ENCODE peak calls at places on chromosomes 5 and 9, in ten cellular contexts. Y is AG04450; K is lower lobe of right lung; I is aorta; M is fibroblast of lung; G is SJSA1; O is CD8-positive, alpha-beta memory T cell; B is thyroid gland; U is breast epithelium; X is effector memory CD4-positive, alpha-beta T cell. L is an unnamed sample.
A peak's percentile ranks its signal among the peaks of the same experiment; 100 is the strongest.

GRCh38 chr5:155091063-155091648 is 77.6 kb downstream of the KIF4B start:
- DNase-seq in Y (no peak), K (no peak), I (no peak), M (peak; percentile 54), G (no peak), O (no peak), B (no peak), U (no peak), X (no peak), L (no peak)

GRCh38 chr5:179139936-179140235 is 79.7 kb downstream of the ZNF354C start:
- DNase-seq in Y (no peak), K (peak; percentile 32), I (peak; percentile 37), M (no peak), G (no peak), O (no peak), B (no peak), U (no peak), X (no peak), L (no peak)

GRCh38 chr5:73126381-73126780 is 6.0 kb downstream of the TMEM171 start:
- DNase-seq in Y (no peak), K (no peak), I (no peak), M (no peak), G (no peak), O (no peak), B (no peak), U (no peak), X (no peak), L (no peak)

GRCh38 chr5:141691867-141692532 is 10.0 kb upstream of the ARAP3 start:
- DNase-seq in Y (peak; percentile 38), K (peak; percentile 90), I (peak; percentile 89), M (peak; percentile 53), G (peak; percentile 89), O (peak; percentile 84), B (peak; percentile 83), U (peak; percentile 71), X (peak; percentile 79), L (peak; percentile 78)

GRCh38 chr5:16178745-16179372 is 732 bp downstream of the MARCHF11 start:
- DNase-seq in Y (no peak), K (peak; percentile 63), I (peak; percentile 61), M (peak; percentile 70), G (peak; percentile 19), O (no peak), B (peak; percentile 63), U (peak; percentile 24), X (no peak), L (peak; percentile 14)

GRCh38 chr5:135072357-135073247 is 38.6 kb upstream of the PITX1 start:
- DNase-seq in Y (no peak), K (no peak), I (no peak), M (no peak), G (no peak), O (no peak), B (no peak), U (no peak), X (no peak), L (no peak)

GRCh38 chr5:87339986-87340385 is 72.3 kb downstream of the RASA1 start:
- DNase-seq in Y (no peak), K (no peak), I (no peak), M (no peak), G (no peak), O (no peak), B (no peak), U (no peak), X (no peak), L (no peak)

GRCh38 chr9:2418619-2419018 is 203.0 kb upstream of the VLDLR start:
- DNase-seq in Y (no peak), K (no peak), I (no peak), M (peak; percentile 86), G (no peak), O (no peak), B (no peak), U (no peak), X (no peak), L (no peak)

GRCh38 chr9:128420651-128421473 is at the start of gene CERCAM:
- DNase-seq in Y (no peak), K (peak; percentile 59), I (peak; percentile 75), M (peak; percentile 41), G (peak; percentile 68), O (peak; percentile 53), B (peak; percentile 64), U (peak; percentile 29), X (peak; percentile 16), L (peak; percentile 61)

GRCh38 chr9:128421474-128422010 is 885 bp downstream of the CERCAM start:
- DNase-seq in Y (no peak), K (no peak), I (peak; percentile 67), M (peak; percentile 61), G (peak; percentile 25), O (no peak), B (no peak), U (no peak), X (no peak), L (no peak)

GRCh38 chr9:128416432-128417019 is 4.1 kb upstream of the CERCAM start:
- DNase-seq in Y (no peak), K (no peak), I (no peak), M (no peak), G (no peak), O (no peak), B (no peak), U (no peak), X (no peak), L (no peak)

GRCh38 chr9:128420060-128420650 is 502 bp upstream of the CERCAM start:
- DNase-seq in Y (no peak), K (peak; percentile 81), I (peak; percentile 82), M (peak; percentile 52), G (peak; percentile 71), O (peak; percentile 62), B (peak; percentile 80), U (peak; percentile 37), X (peak; percentile 36), L (peak; percentile 81)

DNA sequence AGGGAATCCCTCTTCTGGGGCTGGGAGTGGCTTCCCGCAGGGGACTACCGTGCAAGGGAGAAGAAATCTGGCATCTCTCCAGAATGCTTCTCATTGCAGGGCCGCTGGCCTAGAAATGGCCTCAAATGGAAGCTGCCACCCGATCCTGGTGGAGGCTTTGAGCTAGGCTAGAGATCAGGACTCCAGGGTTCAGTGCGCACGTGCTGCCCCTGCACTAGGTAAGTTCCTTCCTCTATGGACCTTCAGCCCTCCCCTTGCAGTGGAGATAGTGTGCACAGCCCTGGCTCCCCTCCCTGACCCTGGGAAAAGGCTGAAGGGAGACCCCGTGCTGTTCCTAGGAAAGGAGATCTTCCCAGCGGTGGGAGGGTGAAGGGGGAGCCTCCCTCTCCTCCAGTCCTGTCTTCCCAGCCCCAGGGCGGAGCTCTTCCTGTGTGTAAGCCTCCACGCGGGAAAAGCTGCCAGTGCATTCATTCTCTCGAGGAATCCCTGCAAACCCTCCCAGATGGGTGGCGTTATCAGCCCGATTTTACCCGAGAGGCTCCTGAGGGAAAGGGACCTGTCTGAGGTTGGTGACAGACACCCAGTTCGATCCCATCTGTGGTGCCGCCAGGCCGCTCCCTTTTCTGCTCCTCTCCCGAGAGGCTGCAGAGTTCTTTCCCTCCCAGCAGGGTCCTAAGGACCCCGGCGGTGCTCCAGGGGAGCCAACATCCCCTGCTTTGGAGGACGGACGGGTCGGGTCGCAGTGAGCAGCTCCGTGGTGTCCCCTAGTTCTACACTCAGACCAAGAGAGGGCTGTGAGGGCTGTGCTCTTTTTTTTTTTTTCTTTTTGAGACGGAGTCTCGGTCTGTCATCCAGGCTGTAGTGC is 1.4 kb upstream of the CERCAM start:
- DNase-seq in Y (no peak), K (no peak), I (no peak), M (peak; percentile 26), G (no peak), O (no peak), B (no peak), U (no peak), X (no peak), L (no peak)
- H3K4me3 ChIP-seq in Y (no peak overlapping the region), K (peak overlapping the region; percentile 98), I (no peak overlapping the region), M (no peak overlapping the region), G (no peak overlapping the region), O (peak overlapping the region; percentile 64), B (no peak overlapping the region), U (peak overlapping the region; percentile 86), X (peak overlapping the region; percentile 22), L (no peak overlapping the region)

DNA sequence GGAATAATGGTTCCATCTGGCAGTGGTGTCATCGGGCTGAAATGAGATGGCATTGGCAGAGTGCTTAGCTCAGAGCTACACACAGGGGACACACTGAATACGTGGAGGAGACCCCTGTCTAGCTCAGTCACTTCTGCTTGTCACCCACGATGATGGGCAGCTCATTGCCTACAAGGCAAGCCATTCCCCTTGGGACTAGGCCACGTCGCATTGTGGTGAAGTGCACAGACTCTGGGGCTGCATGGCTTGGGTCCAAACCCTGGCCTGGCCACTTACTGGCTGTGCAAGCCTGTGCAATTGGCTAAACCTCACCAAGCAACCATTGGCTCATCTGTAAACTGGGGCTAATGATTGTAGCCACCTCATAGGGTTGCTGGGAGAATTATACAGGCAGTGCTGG is 3.2 kb upstream of the FBP1 start:
- DNase-seq in Y (no peak), K (no peak), I (no peak), M (no peak), G (no peak), O (no peak), B (no peak), U (no peak), X (no peak), L (no peak)
- H3K27me3 ChIP-seq in Y (peaks cover 40% of the 10 kb centered on the region), K (no peaks in the 10 kb centered on the region), I (no peaks in the 10 kb centered on the region), M (peaks cover 15% of the 10 kb centered on the region), G (peaks cover 8% of the 10 kb centered on the region), O (no peaks in the 10 kb centered on the region), B (no peaks in the 10 kb centered on the region), U (no peaks in the 10 kb centered on the region), X (no peaks in the 10 kb centered on the region), L (peaks cover under 1% of the 10 kb centered on the region)

GRCh38 chr9:93956183-93956784 is 1.1 kb upstream of the BARX1 start:
- DNase-seq in Y (no peak), K (no peak), I (no peak), M (no peak), G (no peak), O (no peak), B (no peak), U (no peak), X (no peak), L (no peak)

GRCh38 chr9:93958875-93959682 is 3.9 kb upstream of the BARX1 start:
- DNase-seq in Y (no peak), K (no peak), I (no peak), M (peak; percentile 18), G (no peak), O (no peak), B (no peak), U (no peak), X (no peak), L (no peak)

GRCh38 chr9:93959739-93960154 is 4.6 kb upstream of the BARX1 start:
- DNase-seq in Y (no peak), K (no peak), I (no peak), M (no peak), G (no peak), O (no peak), B (no peak), U (no peak), X (no peak), L (no peak)

GRCh38 chr9:93960221-93960970 is 5.2 kb upstream of the BARX1 start:
- DNase-seq in Y (no peak), K (no peak), I (no peak), M (no peak), G (no peak), O (no peak), B (no peak), U (no peak), X (no peak), L (no peak)

GRCh38 chr9:93958121-93958874 is 3.1 kb upstream of the BARX1 start:
- DNase-seq in Y (no peak), K (no peak), I (no peak), M (no peak), G (no peak), O (no peak), B (no peak), U (no peak), X (no peak), L (no peak)
- H3K4me3 ChIP-seq in Y (no peak overlapping the region), K (peak overlapping the region; percentile 30), I (no peak overlapping the region), M (no peak overlapping the region), G (no peak overlapping the region), O (no peak overlapping the region), B (no peak overlapping the region), U (peak overlapping the region; percentile 5), X (peak overlapping the region; percentile 45), L (peak overlapping the region; percentile 11)

GRCh38 chr5:168030911-168031310 is 260.5 kb upstream of the WWC1 start:
- DNase-seq in Y (no peak), K (no peak), I (no peak), M (peak; percentile 59), G (no peak), O (no peak), B (no peak), U (no peak), X (no peak), L (no peak)
- H3K27me3 ChIP-seq in Y (no peaks in the 10 kb centered on the region), K (no peaks in the 10 kb centered on the region), I (no peaks in the 10 kb centered on the region), M (no peaks in the 10 kb centered on the region), G (no peaks in the 10 kb centered on the region), O (no peaks in the 10 kb centered on the region), B (no peaks in the 10 kb centered on the region), U (no peaks in the 10 kb centered on the region), X (no peaks in the 10 kb centered on the region), L (no peaks in the 10 kb centered on the region)